ENCODE peak calls at places on chromosomes 7 and 10, in eight cellular contexts. One of them, this sample, is unnamed.

GRCh38 chr10:30697806-30698205 is 68.3 kb upstream of the LYZL2 start:
- DNase-seq in osteocyte: no peak
- DNase-seq in activated T-helper 9 cell treated with anti-CD3 and anti-CD28 coated beads, Interleukin-2, amount 50 U/mL, for 16 hours: no peak
- DNase-seq in stimulated activated CD4-positive, alpha-beta T cell treated with anti-CD3 and anti-CD28 coated beads, TNF-alpha, amount 100 ng/mL, for 1 hour: no peak
- DNase-seq in KBM-7: no peak
- DNase-seq in NCI-H69: no peak
- DNase-seq in GM23248: no peak
- DNase-seq in IMR-90: no peak
- DNase-seq in this sample: no peak

GRCh38 chr7:100126239-100126930 is 382 bp upstream of the MBLAC1 start:
- DNase-seq in GM23248: peak; percentile 12
- DNase-seq in KBM-7: no peak
- DNase-seq in stimulated activated CD4-positive, alpha-beta T cell treated with anti-CD3 and anti-CD28 coated beads, TNF-alpha, amount 100 ng/mL, for 1 hour: no peak
- DNase-seq in activated T-helper 9 cell treated with anti-CD3 and anti-CD28 coated beads, Interleukin-2, amount 50 U/mL, for 16 hours: no peak
- DNase-seq in osteocyte: no peak
- DNase-seq in IMR-90: no peak
- DNase-seq in NCI-H69: peak; percentile 65
- DNase-seq in this sample: no peak

GRCh38 chr10:23516530-23516929 is 77.7 kb downstream of the OTUD1 start:
- DNase-seq in GM23248: peak; percentile 65
- DNase-seq in IMR-90: peak; percentile 12
- DNase-seq in osteocyte: no peak
- DNase-seq in stimulated activated CD4-positive, alpha-beta T cell treated with anti-CD3 and anti-CD28 coated beads, TNF-alpha, amount 100 ng/mL, for 1 hour: no peak
- DNase-seq in KBM-7: peak; percentile 44
- DNase-seq in activated T-helper 9 cell treated with anti-CD3 and anti-CD28 coated beads, Interleukin-2, amount 50 U/mL, for 16 hours: no peak
- DNase-seq in NCI-H69: no peak
- DNase-seq in this sample: no peak

GRCh38 chr7:93226310-93226709 is at the start of gene HEPACAM2:
- DNase-seq in activated T-helper 9 cell treated with anti-CD3 and anti-CD28 coated beads, Interleukin-2, amount 50 U/mL, for 16 hours: no peak
- DNase-seq in GM23248: no peak
- DNase-seq in NCI-H69: peak; percentile 98
- DNase-seq in osteocyte: no peak
- DNase-seq in KBM-7: no peak
- DNase-seq in IMR-90: no peak
- DNase-seq in stimulated activated CD4-positive, alpha-beta T cell treated with anti-CD3 and anti-CD28 coated beads, TNF-alpha, amount 100 ng/mL, for 1 hour: no peak
- DNase-seq in this sample: no peak

GRCh38 chr10:89929282-89930026 is 228.1 kb downstream of the KIF20B start:
- DNase-seq in IMR-90: no peak
- DNase-seq in GM23248: no peak
- DNase-seq in NCI-H69: no peak
- DNase-seq in activated T-helper 9 cell treated with anti-CD3 and anti-CD28 coated beads, Interleukin-2, amount 50 U/mL, for 16 hours: no peak
- DNase-seq in stimulated activated CD4-positive, alpha-beta T cell treated with anti-CD3 and anti-CD28 coated beads, TNF-alpha, amount 100 ng/mL, for 1 hour: no peak
- DNase-seq in osteocyte: no peak
- DNase-seq in KBM-7: no peak
- DNase-seq in this sample: no peak

GRCh38 chr7:94003446-94004023 is 620 bp downstream of the BET1 start:
- DNase-seq in KBM-7: no peak
- DNase-seq in IMR-90: peak; percentile 22
- DNase-seq in activated T-helper 9 cell treated with anti-CD3 and anti-CD28 coated beads, Interleukin-2, amount 50 U/mL, for 16 hours: no peak
- DNase-seq in GM23248: peak; percentile 65
- DNase-seq in NCI-H69: peak; percentile 55
- DNase-seq in stimulated activated CD4-positive, alpha-beta T cell treated with anti-CD3 and anti-CD28 coated beads, TNF-alpha, amount 100 ng/mL, for 1 hour: no peak
- DNase-seq in osteocyte: no peak
- DNase-seq in this sample: no peak

GRCh38 chr10:110413049-110413783 is 84.5 kb upstream of the DUSP5 start:
- DNase-seq in KBM-7: no peak
- DNase-seq in GM23248: no peak
- DNase-seq in stimulated activated CD4-positive, alpha-beta T cell treated with anti-CD3 and anti-CD28 coated beads, TNF-alpha, amount 100 ng/mL, for 1 hour: no peak
- DNase-seq in IMR-90: no peak
- DNase-seq in osteocyte: no peak
- DNase-seq in activated T-helper 9 cell treated with anti-CD3 and anti-CD28 coated beads, Interleukin-2, amount 50 U/mL, for 16 hours: no peak
- DNase-seq in NCI-H69: no peak
- DNase-seq in this sample: no peak

GRCh38 chr10:113644185-113645120 is 19.4 kb downstream of the NRAP start:
- DNase-seq in IMR-90: peak; percentile 77
- DNase-seq in KBM-7: no peak
- DNase-seq in stimulated activated CD4-positive, alpha-beta T cell treated with anti-CD3 and anti-CD28 coated beads, TNF-alpha, amount 100 ng/mL, for 1 hour: no peak
- DNase-seq in osteocyte: no peak
- DNase-seq in activated T-helper 9 cell treated with anti-CD3 and anti-CD28 coated beads, Interleukin-2, amount 50 U/mL, for 16 hours: no peak
- DNase-seq in NCI-H69: no peak
- DNase-seq in GM23248: peak; percentile 69
- DNase-seq in this sample: no peak

GRCh38 chr10:60362461-60362860 is 27.2 kb downstream of the ANK3 start:
- DNase-seq in stimulated activated CD4-positive, alpha-beta T cell treated with anti-CD3 and anti-CD28 coated beads, TNF-alpha, amount 100 ng/mL, for 1 hour: no peak
- DNase-seq in activated T-helper 9 cell treated with anti-CD3 and anti-CD28 coated beads, Interleukin-2, amount 50 U/mL, for 16 hours: no peak
- DNase-seq in KBM-7: no peak
- DNase-seq in GM23248: no peak
- DNase-seq in NCI-H69: no peak
- DNase-seq in IMR-90: no peak
- DNase-seq in osteocyte: no peak
- DNase-seq in this sample: no peak

GRCh38 chr10:116685807-116686206 is 56.6 kb downstream of the HSPA12A start:
- DNase-seq in GM23248: no peak
- DNase-seq in stimulated activated CD4-positive, alpha-beta T cell treated with anti-CD3 and anti-CD28 coated beads, TNF-alpha, amount 100 ng/mL, for 1 hour: no peak
- DNase-seq in activated T-helper 9 cell treated with anti-CD3 and anti-CD28 coated beads, Interleukin-2, amount 50 U/mL, for 16 hours: no peak
- DNase-seq in KBM-7: no peak
- DNase-seq in NCI-H69: no peak
- DNase-seq in IMR-90: no peak
- DNase-seq in osteocyte: no peak
- DNase-seq in this sample: no peak

GRCh38 chr7:10257438-10257837 is 716.2 kb upstream of the PHF14 start:
- DNase-seq in KBM-7: no peak
- DNase-seq in IMR-90: no peak
- DNase-seq in NCI-H69: no peak
- DNase-seq in GM23248: no peak
- DNase-seq in osteocyte: no peak
- DNase-seq in activated T-helper 9 cell treated with anti-CD3 and anti-CD28 coated beads, Interleukin-2, amount 50 U/mL, for 16 hours: no peak
- DNase-seq in stimulated activated CD4-positive, alpha-beta T cell treated with anti-CD3 and anti-CD28 coated beads, TNF-alpha, amount 100 ng/mL, for 1 hour: no peak
- DNase-seq in this sample: no peak